ENCODE peak calls at places on chromosomes 13 and 19, in nine cellular contexts. N is GM10248; E is body of pancreas; L is activated CD4-positive, CD25-positive, alpha-beta regulatory T cell treated with anti-CD3 and anti-CD28 coated beads, Interleukin-2, amount 50 U/mL, for 16 hours; D is iPS-NIHi11; F is left colon; B is occipital lobe; P is stimulated activated CD4-positive, alpha-beta T cell treated with anti-CD3 and anti-CD28 coated beads, Interleukin-4, amount 100 ng/mL, for 48 hours; S is D341Med. O is an unnamed sample.

GRCh38 chr13:30006246-30006645 is 155.8 kb upstream of the UBL3 start:
- DNase-seq in N (no peak), E (no peak), L (no peak), D (no peak), F (no peak), B (no peak), P (no peak), S (no peak), O (no peak)

GRCh38 chr19:3661284-3662238 is 35.0 kb upstream of the CACTIN start:
- DNase-seq in N (no peak), E (no peak), L (no peak), D (no peak), F (no peak), B (no peak), P (no peak), S (no peak), O (no peak)

GRCh38 chr19:10112895-10113591 is 1.6 kb downstream of the P2RY11 start:
- DNase-seq in N (peak; percentile 59), E (peak; percentile 56), L (no peak), D (peak; percentile 78), F (no peak), B (no peak), P (peak; percentile 67), S (peak; percentile 81), O (peak; percentile 64)

GRCh38 chr19:49585023-49585422 is 3.9 kb downstream of the PRRG2 start:
- DNase-seq in N (no peak), E (no peak), L (no peak), D (peak; percentile 50), F (no peak), B (no peak), P (no peak), S (peak; percentile 13), O (no peak)

GRCh38 chr19:9848060-9848459 is 12.9 kb downstream of the PIN1 start:
- DNase-seq in N (no peak), E (no peak), L (no peak), D (peak; percentile 86), F (no peak), B (no peak), P (no peak), S (peak; percentile 82), O (no peak)

GRCh38 chr19:8731428-8732169 is 10.2 kb downstream of the OR2Z1 start:
- DNase-seq in N (no peak), E (no peak), L (no peak), D (no peak), F (no peak), B (no peak), P (peak; percentile 4), S (no peak), O (no peak)

GRCh38 chr13:97030705-97031452 is 36.6 kb upstream of the OXGR1 start:
- DNase-seq in N (peak; percentile 17), E (no peak), L (no peak), D (peak; percentile 25), F (no peak), B (no peak), P (no peak), S (peak; percentile 47), O (no peak)

GRCh38 chr13:76286178-76286577 is 600.0 kb downstream of the KCTD12 start:
- DNase-seq in N (no peak), E (no peak), L (no peak), D (no peak), F (no peak), B (no peak), P (no peak), S (no peak), O (no peak)

GRCh38 chr19:27673986-27674385 is 1539.0 kb downstream of the UQCRFS1 start:
- DNase-seq in N (no peak), E (no peak), L (no peak), D (no peak), F (no peak), B (no peak), P (no peak), S (no peak), O (no peak)

O was measured in stomach.